ENCODE peak calls at places on chromosomes 5 and 9, in seven cellular contexts. One of them, this sample, is unnamed.

GRCh38 chr5:55429707-55430253 is 105.0 kb downstream of the PLPP1 start:
- DNase-seq in stimulated activated CD8-positive, alpha-beta memory T cell treated with anti-CD3 and anti-CD28 coated beads, Interleukin-12 subunit alpha, Interleukin-12 subunit beta, amount 100 ng/mL, for 1 hour: no peak
- DNase-seq in spleen: no peak
- DNase-seq in NCI-H2029 treated with DMSO at 0.1 percent for 48 hours: no peak
- DNase-seq in fibroblast of villous mesenchyme: no peak
- DNase-seq in AG08395: no peak
- DNase-seq in right cardiac atrium: peak
- DNase-seq in this sample: no peak

GRCh38 chr9:99169086-99169485 is 52.7 kb downstream of the ALG2 start:
- DNase-seq in stimulated activated CD8-positive, alpha-beta memory T cell treated with anti-CD3 and anti-CD28 coated beads, Interleukin-12 subunit alpha, Interleukin-12 subunit beta, amount 100 ng/mL, for 1 hour: no peak
- DNase-seq in spleen: no peak
- DNase-seq in NCI-H2029 treated with DMSO at 0.1 percent for 48 hours: no peak
- DNase-seq in fibroblast of villous mesenchyme: no peak
- DNase-seq in AG08395: no peak
- DNase-seq in right cardiac atrium: no peak
- DNase-seq in this sample: no peak

GRCh38 chr9:34611811-34612787 is at the start of gene RPP25L:
- DNase-seq in stimulated activated CD8-positive, alpha-beta memory T cell treated with anti-CD3 and anti-CD28 coated beads, Interleukin-12 subunit alpha, Interleukin-12 subunit beta, amount 100 ng/mL, for 1 hour: peak
- DNase-seq in spleen: peak
- DNase-seq in NCI-H2029 treated with DMSO at 0.1 percent for 48 hours: peak
- DNase-seq in fibroblast of villous mesenchyme: peak
- DNase-seq in AG08395: peak
- DNase-seq in right cardiac atrium: peak
- DNase-seq in this sample: peak

GRCh38 chr5:108748010-108748353 is 285 bp downstream of the FER start:
- DNase-seq in stimulated activated CD8-positive, alpha-beta memory T cell treated with anti-CD3 and anti-CD28 coated beads, Interleukin-12 subunit alpha, Interleukin-12 subunit beta, amount 100 ng/mL, for 1 hour: no peak
- DNase-seq in spleen: no peak
- DNase-seq in NCI-H2029 treated with DMSO at 0.1 percent for 48 hours: no peak
- DNase-seq in fibroblast of villous mesenchyme: no peak
- DNase-seq in AG08395: no peak
- DNase-seq in right cardiac atrium: no peak
- DNase-seq in this sample: no peak

GRCh38 chr9:98006127-98006796 is 23.1 kb downstream of the ANP32B start:
- DNase-seq in stimulated activated CD8-positive, alpha-beta memory T cell treated with anti-CD3 and anti-CD28 coated beads, Interleukin-12 subunit alpha, Interleukin-12 subunit beta, amount 100 ng/mL, for 1 hour: no peak
- DNase-seq in spleen: no peak
- DNase-seq in NCI-H2029 treated with DMSO at 0.1 percent for 48 hours: no peak
- DNase-seq in fibroblast of villous mesenchyme: no peak
- DNase-seq in AG08395: no peak
- DNase-seq in right cardiac atrium: no peak
- DNase-seq in this sample: no peak

GRCh38 chr9:20606637-20607036 is 15.7 kb downstream of the MLLT3 start:
- DNase-seq in stimulated activated CD8-positive, alpha-beta memory T cell treated with anti-CD3 and anti-CD28 coated beads, Interleukin-12 subunit alpha, Interleukin-12 subunit beta, amount 100 ng/mL, for 1 hour: no peak
- DNase-seq in spleen: no peak
- DNase-seq in NCI-H2029 treated with DMSO at 0.1 percent for 48 hours: no peak
- DNase-seq in fibroblast of villous mesenchyme: no peak
- DNase-seq in AG08395: no peak
- DNase-seq in right cardiac atrium: no peak
- DNase-seq in this sample: no peak

GRCh38 chr9:4811824-4812223 is 19.1 kb downstream of the RCL1 start:
- DNase-seq in stimulated activated CD8-positive, alpha-beta memory T cell treated with anti-CD3 and anti-CD28 coated beads, Interleukin-12 subunit alpha, Interleukin-12 subunit beta, amount 100 ng/mL, for 1 hour: no peak
- DNase-seq in spleen: no peak
- DNase-seq in NCI-H2029 treated with DMSO at 0.1 percent for 48 hours: no peak
- DNase-seq in fibroblast of villous mesenchyme: no peak
- DNase-seq in AG08395: no peak
- DNase-seq in right cardiac atrium: no peak
- DNase-seq in this sample: no peak

GRCh38 chr9:111945216-111945615 is 48.6 kb downstream of the UGCG start:
- DNase-seq in stimulated activated CD8-positive, alpha-beta memory T cell treated with anti-CD3 and anti-CD28 coated beads, Interleukin-12 subunit alpha, Interleukin-12 subunit beta, amount 100 ng/mL, for 1 hour: no peak
- DNase-seq in spleen: no peak
- DNase-seq in NCI-H2029 treated with DMSO at 0.1 percent for 48 hours: no peak
- DNase-seq in fibroblast of villous mesenchyme: no peak
- DNase-seq in AG08395: peak
- DNase-seq in right cardiac atrium: no peak
- DNase-seq in this sample: peak